ENCODE peak calls at places on chromosomes 1 and 21, in ten cellular contexts. J, S, N, Q, Y, A, U, Z, I and P are unnamed samples.
A peak's percentile ranks its signal among the peaks of the same experiment; 100 is the strongest.

GRCh38 chr21:35266546-35266945 is 217.4 kb upstream of the RUNX1 start:
- DNase-seq in J (no peak), S (peak; percentile 30), N (no peak), Q (no peak), Y (no peak), A (no peak), U (no peak), Z (no peak), I (no peak), P (no peak)

GRCh38 chr1:44907909-44908308 is 64.9 kb upstream of the PTCH2 start:
- DNase-seq in J (no peak), S (no peak), N (no peak), Q (no peak), Y (no peak), A (no peak), U (no peak), Z (no peak), I (peak; percentile 21), P (no peak)

GRCh38 chr21:45704311-45705108 is 61.0 kb downstream of the PCBP3 start:
- DNase-seq in J (no peak), S (no peak), N (no peak), Q (no peak), Y (no peak), A (no peak), U (no peak), Z (no peak), I (no peak), P (peak; percentile 46)

GRCh38 chr1:231091853-231092301 is 51.8 kb upstream of the FAM89A start:
- DNase-seq in J (no peak), S (peak; percentile 76), N (peak; percentile 80), Q (no peak), Y (peak; percentile 32), A (peak; percentile 71), U (no peak), Z (no peak), I (peak; percentile 54), P (no peak)

GRCh38 chr1:61680500-61680899 is 44.4 kb downstream of the TM2D1 start:
- DNase-seq in J (no peak), S (no peak), N (no peak), Q (no peak), Y (no peak), A (no peak), U (no peak), Z (no peak), I (no peak), P (no peak)

GRCh38 chr1:41578712-41579335 is 94.3 kb upstream of the EDN2 start:
- DNase-seq in J (no peak), S (no peak), N (no peak), Q (no peak), Y (peak; percentile 30), A (peak; percentile 36), U (no peak), Z (no peak), I (peak; percentile 32), P (no peak)

GRCh38 chr1:111441573-111442192 is 7.4 kb downstream of the WDR77 start:
- DNase-seq in J (no peak), S (peak; percentile 36), N (no peak), Q (no peak), Y (peak; percentile 22), A (peak; percentile 43), U (no peak), Z (no peak), I (peak; percentile 34), P (no peak)

GRCh38 chr1:178534137-178534868 is 21.4 kb downstream of the TEX35 start:
- DNase-seq in J (no peak), S (no peak), N (no peak), Q (no peak), Y (no peak), A (no peak), U (peak; percentile 33), Z (no peak), I (no peak), P (no peak)

DNA sequence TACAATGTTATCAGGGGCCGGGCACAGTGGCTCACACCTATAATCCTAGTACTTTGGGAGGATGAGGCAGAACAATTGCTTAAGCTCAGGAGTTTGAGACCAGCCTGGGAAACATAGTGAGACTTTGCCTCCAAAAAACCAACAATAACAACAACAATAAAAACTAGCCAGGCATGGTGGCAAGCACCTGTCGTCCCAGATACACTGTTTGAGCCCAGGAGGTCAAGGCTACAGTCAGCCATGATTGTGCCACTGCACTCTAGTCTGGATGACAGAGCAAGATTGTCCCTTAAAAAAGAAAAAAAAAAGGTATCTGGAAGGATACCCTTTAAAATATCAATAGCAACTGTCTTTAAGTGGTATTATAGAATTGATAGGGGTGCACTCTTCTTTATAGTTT is 16.1 kb downstream of the SORT1 start:
- DNase-seq in J (no peak), S (no peak), N (no peak), Q (no peak), Y (no peak), A (no peak), U (no peak), Z (no peak), I (no peak), P (no peak)
- H3K4me1 ChIP-seq in J (no peaks in the 10 kb centered on the region), S (no peaks in the 10 kb centered on the region), N (peaks cover 4% of the 10 kb centered on the region), Q (no peaks in the 10 kb centered on the region), Y (peaks cover 24% of the 10 kb centered on the region), A (peaks cover 6% of the 10 kb centered on the region), U (peaks cover 48% of the 10 kb centered on the region), Z (peaks cover 21% of the 10 kb centered on the region), I (peaks cover 5% of the 10 kb centered on the region), P (peaks cover 23% of the 10 kb centered on the region)

GRCh38 chr1:94323311-94324167 is 86.2 kb upstream of the ARHGAP29 start:
- DNase-seq in J (no peak), S (no peak), N (no peak), Q (no peak), Y (peak; percentile 58), A (no peak), U (no peak), Z (no peak), I (no peak), P (no peak)

GRCh38 chr1:94321662-94322061 is 84.3 kb upstream of the ARHGAP29 start:
- DNase-seq in J (no peak), S (no peak), N (no peak), Q (no peak), Y (no peak), A (no peak), U (no peak), Z (no peak), I (no peak), P (no peak)

GRCh38 chr1:94325379-94326302 is 88.3 kb upstream of the ARHGAP29 start:
- DNase-seq in J (no peak), S (no peak), N (no peak), Q (no peak), Y (peak; percentile 99), A (no peak), U (no peak), Z (no peak), I (peak; percentile 96), P (no peak)

GRCh38 chr1:94324168-94324544 is 86.8 kb upstream of the ARHGAP29 start:
- DNase-seq in J (no peak), S (no peak), N (no peak), Q (no peak), Y (peak; percentile 72), A (no peak), U (no peak), Z (no peak), I (no peak), P (no peak)

GRCh38 chr1:94322696-94323095 is 85.3 kb upstream of the ARHGAP29 start:
- DNase-seq in J (no peak), S (no peak), N (no peak), Q (no peak), Y (peak; percentile 28), A (no peak), U (no peak), Z (no peak), I (peak; percentile 83), P (no peak)
- H3K4me1 ChIP-seq in J (peaks cover 16% of the 10 kb centered on the region), S (peaks cover 4% of the 10 kb centered on the region), N (peaks cover 30% of the 10 kb centered on the region), Q (peaks cover 5% of the 10 kb centered on the region), Y (peaks cover 64% of the 10 kb centered on the region), A (peaks cover 25% of the 10 kb centered on the region), U (peaks cover 53% of the 10 kb centered on the region), Z (peaks cover 9% of the 10 kb centered on the region), I (peaks cover 24% of the 10 kb centered on the region), P (peaks cover 17% of the 10 kb centered on the region)

DNA sequence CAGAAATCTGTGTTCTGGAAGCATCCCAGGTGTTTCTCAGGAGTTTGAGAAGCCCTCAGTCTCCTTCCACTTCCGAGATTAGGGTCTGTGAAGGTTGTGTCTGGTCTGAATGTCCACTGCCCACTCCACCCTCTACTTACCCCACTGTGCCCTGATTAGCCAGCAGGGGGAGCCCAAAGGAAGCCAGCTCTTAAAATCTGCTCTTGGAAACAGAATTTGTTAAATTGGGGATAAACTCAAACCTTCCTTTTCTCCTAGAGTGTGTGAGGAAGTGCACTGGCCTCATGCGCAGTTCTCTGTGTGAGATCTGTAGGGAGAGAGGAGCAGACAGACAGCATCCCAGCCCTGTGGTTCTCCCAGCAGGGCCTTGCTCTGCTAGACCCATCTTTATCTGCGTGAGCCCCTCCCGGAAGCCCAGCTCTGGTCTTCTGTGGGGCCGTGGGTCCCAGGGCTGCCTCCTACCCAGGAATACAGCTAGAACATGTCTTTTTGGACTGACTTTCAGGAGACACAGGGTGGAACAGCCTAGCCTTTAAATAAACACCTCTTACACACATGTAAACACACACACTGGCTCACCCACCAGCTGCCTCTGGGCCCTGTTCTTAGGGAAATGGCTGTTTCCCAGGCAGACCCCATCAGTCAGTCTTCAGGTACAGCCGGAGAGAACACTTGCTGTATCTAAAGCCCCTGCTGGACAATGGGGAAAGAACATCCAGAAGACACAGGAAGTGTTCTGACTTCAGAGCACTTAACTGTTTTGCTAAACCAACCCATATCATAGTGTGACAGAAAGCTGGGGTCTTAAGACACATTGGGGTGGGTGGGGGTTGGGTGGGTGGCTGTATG is 52.2 kb downstream of the SMYD2 start:
- DNase-seq in J (no peak), S (no peak), N (peak; percentile 72), Q (peak; percentile 76), Y (peak; percentile 65), A (peak; percentile 61), U (no peak), Z (no peak), I (peak; percentile 73), P (no peak)
- H3K4me1 ChIP-seq in J (peaks cover 4% of the 10 kb centered on the region), S (peaks cover 4% of the 10 kb centered on the region), N (no peaks in the 10 kb centered on the region), Q (peaks cover 3% of the 10 kb centered on the region), Y (peaks cover 7% of the 10 kb centered on the region), A (peaks cover 5% of the 10 kb centered on the region), U (peaks cover 11% of the 10 kb centered on the region), Z (no peaks in the 10 kb centered on the region), I (peaks cover 6% of the 10 kb centered on the region), P (no peaks in the 10 kb centered on the region)

GRCh38 chr1:201226859-201227488 is 36.4 kb downstream of the IGFN1 start:
- DNase-seq in J (peak; percentile 46), S (no peak), N (no peak), Q (no peak), Y (no peak), A (no peak), U (peak; percentile 48), Z (no peak), I (no peak), P (peak; percentile 64)

GRCh38 chr1:201228011-201228983 is 37.7 kb downstream of the IGFN1 start:
- DNase-seq in J (no peak), S (no peak), N (no peak), Q (no peak), Y (no peak), A (no peak), U (no peak), Z (no peak), I (no peak), P (no peak)

GRCh38 chr1:201223852-201224670 is 33.4 kb downstream of the IGFN1 start:
- DNase-seq in J (peak; percentile 18), S (no peak), N (no peak), Q (no peak), Y (no peak), A (no peak), U (no peak), Z (no peak), I (no peak), P (no peak)

GRCh38 chr1:201224671-201225400 is 34.2 kb downstream of the IGFN1 start:
- DNase-seq in J (peak; percentile 30), S (no peak), N (no peak), Q (no peak), Y (peak; percentile 74), A (no peak), U (no peak), Z (no peak), I (peak; percentile 30), P (no peak)

DNA sequence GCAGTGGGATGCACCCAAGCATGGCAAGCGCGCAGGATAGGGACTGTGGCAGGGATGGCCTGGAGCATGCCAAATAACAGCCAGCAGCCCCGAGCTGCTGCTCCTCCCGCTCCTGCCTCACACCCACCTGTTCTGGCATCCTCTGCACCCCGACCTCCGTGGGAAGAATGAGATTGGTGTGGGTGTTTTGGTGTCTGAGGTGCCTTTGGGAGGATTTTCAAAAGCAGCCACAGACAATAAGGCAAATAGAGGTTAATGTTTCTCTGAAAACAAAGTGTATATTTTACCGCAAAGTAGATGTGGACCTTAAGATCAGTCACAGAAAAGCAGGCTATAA is 35.5 kb downstream of the IGFN1 start:
- DNase-seq in J (peak; percentile 64), S (no peak), N (no peak), Q (no peak), Y (no peak), A (no peak), U (no peak), Z (no peak), I (no peak), P (no peak)
- H3K4me1 ChIP-seq in J (no peaks in the 10 kb centered on the region), S (peaks cover 13% of the 10 kb centered on the region), N (no peaks in the 10 kb centered on the region), Q (no peaks in the 10 kb centered on the region), Y (peaks cover 23% of the 10 kb centered on the region), A (peaks cover 2% of the 10 kb centered on the region), U (no peaks in the 10 kb centered on the region), Z (no peaks in the 10 kb centered on the region), I (no peaks in the 10 kb centered on the region), P (no peaks in the 10 kb centered on the region)